ENCODE peak calls at places on chromosomes 5 and 9, in four cellular contexts. P is coronary artery, Z is epithelial cell of esophagus, R is M059J. I is an unnamed sample.
A peak's percentile ranks its signal among the peaks of the same experiment; 100 is the strongest.

GRCh38 chr5:119400248-119400647 is 44.4 kb downstream of the TNFAIP8 start:
- DNase-seq in P (no peak), Z (peak; percentile 82), R (peak; percentile 94), I (no peak)

GRCh38 chr9:124309665-124310064 is 51.9 kb downstream of the NEK6 start:
- DNase-seq in R (peak; percentile 99), Z (peak; percentile 95), P (no peak), I (no peak)

GRCh38 chr9:135805422-135806022 is 101.8 kb downstream of the CAMSAP1 start:
- DNase-seq in Z (no peak), R (no peak), P (no peak), I (no peak)

GRCh38 chr5:151139015-151139414 is 18.6 kb downstream of the ANXA6 start:
- DNase-seq in Z (no peak), P (no peak), R (no peak), I (no peak)

GRCh38 chr9:37870081-37870798 is 33.7 kb downstream of the SLC25A51 start:
- DNase-seq in R (no peak), P (no peak), Z (no peak), I (no peak)

GRCh38 chr5:121087560-121087959 is 623.5 kb downstream of the PRR16 start:
- DNase-seq in Z (no peak), R (no peak), P (no peak), I (no peak)

GRCh38 chr9:72990397-72991182 is 37.7 kb upstream of the ALDH1A1 start:
- DNase-seq in P (no peak), Z (no peak), R (no peak), I (no peak)

GRCh38 chr5:102737161-102737560 is 17.9 kb upstream of the PAM start:
- DNase-seq in R (no peak), Z (no peak), P (no peak), I (no peak)

I was measured in NCI-H2227 treated with DMSO at 0.1 percent for 48 hours.